ENCODE peak calls at places on chromosomes 3 and 15, in six cellular contexts. One of them, this sample, is unnamed. For H3K4me1, the result is how much of the 10 kb centered on the place peaks cover.

GRCh38 chr3:119831941-119832371 is 50.1 kb downstream of the NR1I2 start:
- DNase-seq in heart left ventricle: no peak
- DNase-seq in ovary: no peak
- DNase-seq in HCT116: no peak
- DNase-seq in sigmoid colon: no peak
- DNase-seq in transverse colon: no peak
- DNase-seq in this sample: no peak

GRCh38 chr3:123559040-123559861 is 25.6 kb downstream of the HACD2 start:
- DNase-seq in transverse colon: no peak
- DNase-seq in ovary: no peak
- DNase-seq in sigmoid colon: no peak
- DNase-seq in HCT116: peak
- DNase-seq in heart left ventricle: no peak
- DNase-seq in this sample: no peak

GRCh38 chr3:57746156-57747125 is 9.7 kb upstream of the SLMAP start:
- DNase-seq in transverse colon: no peak
- DNase-seq in sigmoid colon: no peak
- DNase-seq in HCT116: no peak
- DNase-seq in heart left ventricle: no peak
- DNase-seq in ovary: no peak
- DNase-seq in this sample: no peak

GRCh38 chr3:147812186-147812911 is 403.2 kb downstream of the ZIC1 start:
- DNase-seq in sigmoid colon: no peak
- DNase-seq in transverse colon: no peak
- DNase-seq in HCT116: no peak
- DNase-seq in heart left ventricle: no peak
- DNase-seq in ovary: no peak
- DNase-seq in this sample: no peak

GRCh38 chr3:177041021-177041729 is 156.1 kb downstream of the TBL1XR1 start:
- DNase-seq in sigmoid colon: peak
- DNase-seq in heart left ventricle: peak
- DNase-seq in transverse colon: no peak
- DNase-seq in ovary: no peak
- DNase-seq in HCT116: no peak
- DNase-seq in this sample: peak

GRCh38 chr15:80437492-80437891 is 33.3 kb downstream of the ARNT2 start:
- DNase-seq in ovary: no peak
- DNase-seq in transverse colon: no peak
- DNase-seq in heart left ventricle: no peak
- DNase-seq in sigmoid colon: no peak
- DNase-seq in HCT116: no peak
- DNase-seq in this sample: no peak

GRCh38 chr15:32957219-32957618 is 237.3 kb downstream of the FMN1 start:
- DNase-seq in HCT116: no peak
- DNase-seq in transverse colon: no peak
- DNase-seq in ovary: no peak
- DNase-seq in heart left ventricle: no peak
- DNase-seq in sigmoid colon: no peak
- DNase-seq in this sample: no peak

GRCh38 chr3:158458464-158458863 is 112.5 kb upstream of the MLF1 start:
- DNase-seq in ovary: no peak
- DNase-seq in transverse colon: no peak
- DNase-seq in heart left ventricle: no peak
- DNase-seq in sigmoid colon: no peak
- DNase-seq in HCT116: no peak
- DNase-seq in this sample: no peak

GRCh38 chr3:12479919-12480425 is 4.3 kb upstream of the TSEN2 start:
- DNase-seq in ovary: peak
- DNase-seq in heart left ventricle: peak
- DNase-seq in transverse colon: peak
- DNase-seq in sigmoid colon: no peak
- DNase-seq in HCT116: peak
- DNase-seq in this sample: no peak

GRCh38 chr3:127647171-127647884 is 18.3 kb downstream of the PODXL2 start:
- DNase-seq in HCT116: no peak
- DNase-seq in sigmoid colon: no peak
- DNase-seq in heart left ventricle: no peak
- DNase-seq in transverse colon: no peak
- DNase-seq in ovary: no peak
- DNase-seq in this sample: no peak

GRCh38 chr15:65414841-65415621 is 7.7 kb downstream of the IGDCC4 start:
- DNase-seq in sigmoid colon: no peak
- DNase-seq in ovary: peak
- DNase-seq in HCT116: no peak
- DNase-seq in transverse colon: no peak
- DNase-seq in heart left ventricle: no peak
- DNase-seq in this sample: no peak

DNA sequence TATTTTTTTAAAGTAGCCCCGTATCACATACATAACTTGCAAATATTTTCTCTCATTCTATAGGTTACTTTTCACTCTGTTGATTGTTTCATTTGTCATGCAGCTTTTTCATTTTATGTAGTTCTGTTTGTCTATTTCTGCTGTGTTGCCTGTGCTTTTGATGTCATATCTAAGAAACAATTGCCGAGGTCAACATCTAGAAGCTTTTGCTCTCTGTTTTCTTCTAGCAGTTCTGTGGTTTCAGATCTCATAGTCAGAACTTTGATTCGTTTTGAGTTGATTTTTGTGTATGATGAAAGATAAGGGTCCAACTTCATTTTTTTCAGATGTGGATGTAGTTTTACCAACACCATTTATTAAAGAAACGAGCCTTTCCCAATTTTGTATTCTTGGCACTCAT is 79.5 kb downstream of the CD200 start:
- DNase-seq in HCT116: no peak
- DNase-seq in transverse colon: no peak
- DNase-seq in sigmoid colon: no peak
- DNase-seq in ovary: no peak
- DNase-seq in heart left ventricle: no peak
- DNase-seq in this sample: no peak
- TF ChIP-seq POLR2A in HCT116: no peak
- TF ChIP-seq POLR2A in transverse colon: no peak
- TF ChIP-seq POLR2A in sigmoid colon: no peak
- TF ChIP-seq POLR2A in ovary: no peak
- TF ChIP-seq POLR2A in heart left ventricle: no peak
- TF ChIP-seq POLR2A in this sample: no peak

GRCh38 chr3:52014613-52015012 is 18.9 kb upstream of the RPL29 start:
- DNase-seq in transverse colon: no peak
- DNase-seq in heart left ventricle: no peak
- DNase-seq in HCT116: peak
- DNase-seq in ovary: no peak
- DNase-seq in sigmoid colon: no peak
- DNase-seq in this sample: peak

GRCh38 chr3:52017467-52018065 is 21.9 kb upstream of the RPL29 start:
- DNase-seq in HCT116: no peak
- DNase-seq in sigmoid colon: no peak
- DNase-seq in heart left ventricle: no peak
- DNase-seq in ovary: no peak
- DNase-seq in transverse colon: no peak
- DNase-seq in this sample: no peak

GRCh38 chr3:52015431-52016256 is 19.9 kb upstream of the RPL29 start:
- DNase-seq in transverse colon: no peak
- DNase-seq in HCT116: no peak
- DNase-seq in sigmoid colon: no peak
- DNase-seq in ovary: no peak
- DNase-seq in heart left ventricle: no peak
- DNase-seq in this sample: no peak

GRCh38 chr3:52012699-52013098 is 17.0 kb upstream of the RPL29 start:
- DNase-seq in HCT116: no peak
- DNase-seq in transverse colon: no peak
- DNase-seq in ovary: no peak
- DNase-seq in sigmoid colon: no peak
- DNase-seq in heart left ventricle: no peak
- DNase-seq in this sample: no peak

DNA sequence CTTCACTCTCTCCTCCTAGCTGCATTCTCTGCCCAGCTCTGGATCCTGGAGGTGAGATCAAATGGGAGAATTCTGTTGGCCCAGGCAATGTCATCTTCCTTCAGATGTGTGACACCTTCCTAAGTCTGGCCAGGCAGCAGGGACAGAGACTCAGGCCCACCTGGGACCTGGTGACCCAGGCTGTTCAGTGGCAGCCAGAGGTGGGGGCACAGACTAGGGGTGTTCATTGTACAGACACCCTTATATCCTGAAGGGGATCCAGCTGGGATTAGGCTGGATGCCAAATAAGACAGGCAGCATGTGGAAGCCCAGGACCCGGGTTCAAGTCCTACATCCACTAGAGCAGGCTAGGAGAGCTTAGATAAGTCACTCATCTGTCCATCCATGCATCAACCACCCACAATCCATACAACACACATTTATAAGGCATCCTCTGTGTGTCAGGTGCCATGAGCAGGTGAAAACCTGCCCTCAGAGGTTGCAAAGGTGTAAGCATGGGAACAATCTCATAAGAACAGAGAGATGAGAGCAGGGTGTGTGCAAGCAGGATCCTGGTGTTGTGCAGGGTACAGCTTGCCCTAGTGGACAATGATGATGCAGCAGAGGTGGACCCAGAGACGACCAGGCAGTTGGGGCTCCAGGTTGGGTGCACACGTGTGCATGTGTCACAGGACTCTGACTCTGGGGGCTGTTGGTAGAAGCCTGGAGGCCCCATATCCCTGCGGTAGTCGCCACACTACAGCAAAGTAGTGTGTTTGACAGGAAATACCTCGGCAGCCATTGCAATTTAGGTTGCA is 18.3 kb upstream of the RPL29 start:
- DNase-seq in ovary: no peak
- DNase-seq in HCT116: no peak
- DNase-seq in heart left ventricle: no peak
- DNase-seq in sigmoid colon: no peak
- DNase-seq in transverse colon: no peak
- DNase-seq in this sample: no peak
- TF ChIP-seq CTCF in ovary: no peak
- TF ChIP-seq CTCF in HCT116: no peak
- TF ChIP-seq CTCF in heart left ventricle: no peak
- TF ChIP-seq CTCF in sigmoid colon: no peak
- TF ChIP-seq CTCF in transverse colon: no peak
- TF ChIP-seq CTCF in this sample: no peak

GRCh38 chr15:82750831-82751181 is 41.1 kb upstream of the AP3B2 start:
- DNase-seq in ovary: no peak
- DNase-seq in sigmoid colon: no peak
- DNase-seq in transverse colon: no peak
- DNase-seq in heart left ventricle: no peak
- DNase-seq in HCT116: no peak
- DNase-seq in this sample: no peak

GRCh38 chr15:82748315-82748714 is 38.6 kb upstream of the AP3B2 start:
- DNase-seq in transverse colon: no peak
- DNase-seq in HCT116: no peak
- DNase-seq in sigmoid colon: no peak
- DNase-seq in ovary: no peak
- DNase-seq in heart left ventricle: no peak
- DNase-seq in this sample: no peak

DNA sequence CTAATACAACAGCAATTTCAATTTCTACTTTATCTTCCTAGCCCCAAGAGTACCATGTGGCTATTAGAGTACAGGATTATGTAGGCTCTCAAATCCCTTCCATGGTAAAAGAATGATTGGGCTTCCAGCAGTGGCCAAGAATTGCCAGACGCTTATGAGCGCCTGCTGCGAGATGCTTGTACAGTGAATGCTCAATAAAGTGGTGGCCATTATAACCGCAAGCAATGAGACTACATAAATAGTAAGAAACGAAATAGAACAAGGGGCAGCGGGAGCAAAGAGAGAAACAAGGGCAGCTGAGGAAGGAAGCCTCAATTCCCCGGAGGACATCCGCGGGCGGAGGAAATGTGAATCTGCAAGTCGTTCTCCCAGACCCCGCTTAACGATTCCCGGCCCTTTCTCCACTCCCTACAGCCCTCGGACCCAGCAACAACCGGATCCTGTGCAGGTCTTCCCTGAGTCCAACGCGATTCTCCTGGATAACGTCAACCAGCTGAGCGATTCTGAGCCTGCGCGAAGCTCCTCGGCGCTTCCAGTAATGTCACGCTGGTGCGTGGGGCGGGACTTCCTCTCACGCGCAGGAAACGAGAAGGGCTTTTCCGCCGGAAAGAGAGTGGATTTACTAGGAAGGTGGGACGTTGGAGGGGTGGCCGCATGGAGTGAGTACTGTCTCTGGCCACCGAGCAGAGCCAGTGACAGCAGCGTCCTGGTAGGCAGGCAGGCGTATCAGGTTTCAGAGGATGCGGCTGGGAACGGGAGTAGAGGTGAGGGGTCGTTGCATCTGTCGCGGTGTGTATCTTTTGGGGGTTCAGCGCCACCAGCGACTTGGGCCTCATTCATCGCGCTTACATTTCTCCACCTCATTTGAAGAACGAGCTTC is 40.5 kb upstream of the AP3B2 start:
- DNase-seq in ovary: peak
- DNase-seq in sigmoid colon: peak
- DNase-seq in transverse colon: peak
- DNase-seq in heart left ventricle: peak
- DNase-seq in HCT116: peak
- DNase-seq in this sample: peak
- H3K4me1 ChIP-seq in ovary: under half
- H3K4me1 ChIP-seq in sigmoid colon: under half
- H3K4me1 ChIP-seq in transverse colon: under half
- H3K4me1 ChIP-seq in heart left ventricle: under half
- H3K4me1 ChIP-seq in HCT116: under half
- H3K4me1 ChIP-seq in this sample: under half

DNA sequence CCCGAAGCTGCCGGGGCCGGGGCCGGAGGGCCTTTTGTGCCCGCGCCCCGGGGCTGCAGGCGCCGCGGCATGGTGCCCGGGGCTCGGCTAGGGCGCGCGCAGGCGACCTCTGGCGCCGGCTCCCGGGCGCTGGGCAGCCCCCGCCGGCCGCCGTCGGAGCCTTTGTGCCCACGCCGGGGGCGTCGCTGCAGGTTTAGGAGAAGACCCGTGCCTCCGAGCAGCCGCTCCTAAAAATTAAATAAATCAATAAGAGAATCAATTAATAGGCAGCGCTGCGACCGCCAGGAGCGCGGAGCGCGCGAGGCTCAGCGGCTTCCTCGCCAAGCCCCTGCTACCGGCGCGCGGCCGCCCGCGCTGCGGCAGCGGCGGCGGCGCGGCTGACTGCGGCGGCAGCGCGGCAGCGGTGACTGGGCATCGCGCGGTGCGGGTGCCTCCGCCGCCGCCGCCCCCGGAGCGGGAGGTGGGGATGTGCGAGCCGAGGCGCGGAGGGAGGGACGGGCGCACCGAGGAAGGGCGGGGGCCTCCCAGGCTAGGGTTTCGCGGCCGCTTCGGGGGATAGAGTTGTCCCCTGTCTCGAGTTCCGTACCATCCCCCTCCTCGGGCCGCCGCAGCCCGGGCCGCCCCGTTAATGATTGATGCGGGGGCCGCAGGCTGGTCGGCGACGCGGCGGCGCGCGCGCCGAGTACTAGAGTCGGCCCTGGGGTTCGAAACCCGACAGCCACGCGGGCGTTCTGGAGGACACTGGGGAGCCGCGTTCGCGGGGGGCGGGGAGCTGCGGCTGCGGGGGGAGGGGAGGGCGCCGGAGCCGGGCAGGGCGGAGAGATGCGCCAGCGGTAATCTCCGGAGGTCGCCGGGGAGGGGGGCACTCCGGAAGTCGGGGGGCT is at the start of gene PAQR9:
- DNase-seq in transverse colon: no peak
- DNase-seq in sigmoid colon: no peak
- DNase-seq in ovary: peak
- DNase-seq in HCT116: no peak
- DNase-seq in heart left ventricle: peak
- DNase-seq in this sample: peak
- TF ChIP-seq POLR2A in transverse colon: no peak
- TF ChIP-seq POLR2A in sigmoid colon: no peak
- TF ChIP-seq POLR2A in ovary: no peak
- TF ChIP-seq POLR2A in HCT116: no peak
- TF ChIP-seq POLR2A in heart left ventricle: no peak
- TF ChIP-seq POLR2A in this sample: no peak

GRCh38 chr3:134211797-134212196 is 38.9 kb downstream of the RYK start:
- DNase-seq in ovary: no peak
- DNase-seq in transverse colon: no peak
- DNase-seq in heart left ventricle: peak
- DNase-seq in sigmoid colon: no peak
- DNase-seq in HCT116: peak
- DNase-seq in this sample: peak
- TF ChIP-seq CTCF in ovary: no peak
- TF ChIP-seq CTCF in transverse colon: peak
- TF ChIP-seq CTCF in heart left ventricle: peak
- TF ChIP-seq CTCF in sigmoid colon: no peak
- TF ChIP-seq CTCF in HCT116: peak
- TF ChIP-seq CTCF in this sample: peak